ENCODE peak calls at places on chromosomes 16 and 17, in six cellular contexts. K is left ventricle myocardium inferior, H is PC-9, I is mucosa of descending colon, U is right lobe of liver, R is endodermal cell. L is an unnamed sample.
A peak's percentile ranks its signal among the peaks of the same experiment; 100 is the strongest.

GRCh38 chr17:42548070-42548837 is 4.5 kb upstream of the HSD17B1 start:
- DNase-seq in K (peak; percentile 57), H (peak; percentile 84), I (peak; percentile 94), U (peak; percentile 87), R (peak; percentile 100), L (peak; percentile 93)

GRCh38 chr17:62892870-62893338 is 73.1 kb upstream of the TANC2 start:
- DNase-seq in K (peak; percentile 29), H (peak; percentile 70), I (no peak), U (peak; percentile 34), R (peak; percentile 67), L (peak; percentile 72)

GRCh38 chr17:81019563-81020442 is 15.1 kb upstream of the BAIAP2 start:
- DNase-seq in K (no peak), H (no peak), I (peak; percentile 32), U (no peak), R (no peak), L (peak; percentile 57)

GRCh38 chr16:67518676-67519075 is 10.0 kb upstream of the RIPOR1 start:
- DNase-seq in K (no peak), H (no peak), I (no peak), U (no peak), R (no peak), L (no peak)

GRCh38 chr17:42878123-42878880 is 22.3 kb upstream of the G6PC1 start:
- DNase-seq in K (no peak), H (peak; percentile 67), I (no peak), U (peak; percentile 75), R (peak; percentile 97), L (no peak)

GRCh38 chr17:74152591-74153455 is 50.7 kb upstream of the RPL38 start:
- DNase-seq in K (no peak), H (peak; percentile 24), I (no peak), U (no peak), R (peak; percentile 58), L (peak; percentile 37)

GRCh38 chr17:74873874-74874614 is 1.2 kb upstream of the FDXR start:
- DNase-seq in K (no peak), H (no peak), I (no peak), U (no peak), R (no peak), L (no peak)

GRCh38 chr16:53211253-53211652 is 156.5 kb downstream of the CHD9 start:
- DNase-seq in K (no peak), H (no peak), I (no peak), U (no peak), R (no peak), L (no peak)

GRCh38 chr16:67349172-67349571 is 22.6 kb downstream of the LRRC36 start:
- DNase-seq in K (no peak), H (no peak), I (no peak), U (no peak), R (no peak), L (no peak)

GRCh38 chr17:5499790-5500189 is 13.4 kb downstream of the MIS12 start:
- DNase-seq in K (no peak), H (no peak), I (no peak), U (no peak), R (peak; percentile 83), L (no peak)

GRCh38 chr17:81517009-81517338 is 4.4 kb upstream of the ACTG1 start:
- DNase-seq in K (no peak), H (no peak), I (peak; percentile 34), U (peak; percentile 21), R (no peak), L (no peak)

GRCh38 chr16:84585886-84586285 is 32.0 kb downstream of the COTL1 start:
- DNase-seq in K (no peak), H (no peak), I (no peak), U (no peak), R (peak; percentile 89), L (no peak)

DNA sequence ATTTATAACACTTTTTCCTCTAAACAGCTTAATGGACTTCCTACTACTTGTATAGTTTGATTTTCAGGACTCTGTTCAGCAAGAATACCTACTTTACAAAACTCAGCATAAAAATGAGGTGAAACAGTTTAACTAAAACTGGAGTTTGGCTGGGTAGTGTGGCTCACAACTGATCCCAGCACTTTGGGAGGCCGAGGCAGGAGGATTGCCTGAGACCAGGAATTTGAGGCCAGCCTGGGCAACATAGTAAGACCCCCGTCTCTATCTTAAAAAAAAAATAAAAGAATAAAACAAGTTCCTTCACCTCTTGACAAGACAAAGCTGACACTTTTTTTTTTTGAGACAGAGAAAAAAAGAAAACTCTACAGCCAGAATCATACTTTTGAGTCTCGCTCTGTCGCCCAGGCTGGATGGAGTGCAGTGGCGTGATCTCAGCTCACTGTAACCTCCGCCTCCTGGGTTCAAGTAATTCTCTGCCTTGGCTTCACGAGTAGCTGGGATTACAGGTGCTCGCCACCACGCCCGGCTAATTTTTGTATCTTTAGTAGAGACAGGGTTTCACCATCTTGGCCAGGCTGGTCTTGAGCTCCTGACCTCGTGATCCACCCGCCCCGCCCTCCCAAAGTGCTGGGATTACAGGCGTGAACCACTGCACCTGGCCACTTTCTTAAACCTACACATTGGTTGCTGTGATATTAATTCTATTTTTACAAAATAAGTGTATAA is 2.6 kb downstream of the PDF start:
- DNase-seq in K (no peak), H (no peak), I (no peak), U (no peak), R (peak; percentile 21), L (no peak)
- H3K36me3 ChIP-seq in K (peaks cover 63% of the 10 kb centered on the region), H (peaks cover 22% of the 10 kb centered on the region), I (peaks cover 3% of the 10 kb centered on the region), U (no peaks in the 10 kb centered on the region), R (peaks cover 70% of the 10 kb centered on the region), L (peaks cover 68% of the 10 kb centered on the region)

DNA sequence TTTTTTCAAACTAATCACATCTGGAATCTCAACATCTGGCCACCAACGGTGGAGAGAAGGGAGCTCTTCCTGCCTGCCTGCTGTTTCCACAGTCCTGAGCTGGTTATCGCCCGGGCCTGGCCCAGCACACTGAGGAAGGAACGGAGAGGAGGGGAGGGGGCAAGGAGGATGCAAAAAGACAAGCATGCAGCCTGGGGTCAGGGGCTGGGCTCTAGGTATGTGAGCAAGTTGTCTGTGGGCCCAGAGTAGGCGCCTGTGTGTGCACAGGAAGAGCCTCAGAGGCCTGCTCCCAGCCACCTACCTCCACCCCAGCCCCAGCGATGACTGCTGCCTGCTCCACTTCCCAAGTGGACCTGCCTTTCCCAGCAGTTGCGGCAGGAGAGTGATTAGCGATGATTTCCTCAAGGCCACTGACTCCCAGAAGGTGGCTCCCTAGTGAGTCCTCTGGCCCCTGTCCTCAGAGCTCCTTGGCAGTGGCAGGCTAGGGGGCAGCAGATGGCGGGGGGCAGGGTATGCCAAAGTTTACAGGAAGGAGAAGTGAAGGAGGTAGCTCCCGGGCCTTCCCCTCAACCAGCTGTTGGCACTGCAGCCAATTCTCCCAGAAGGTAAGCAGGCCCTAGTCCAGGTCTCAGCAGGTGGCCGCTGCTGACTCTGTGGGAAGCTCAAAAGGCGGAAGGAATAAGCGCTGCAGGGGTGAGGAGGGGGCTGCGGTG is 27.0 kb upstream of the RASD1 start:
- DNase-seq in K (no peak), H (no peak), I (no peak), U (no peak), R (peak; percentile 80), L (no peak)
- TF ChIP-seq CTCF in K (no peak), H (no peak), I (no peak), U (no peak), R (peak; percentile 13), L (no peak)

DNA sequence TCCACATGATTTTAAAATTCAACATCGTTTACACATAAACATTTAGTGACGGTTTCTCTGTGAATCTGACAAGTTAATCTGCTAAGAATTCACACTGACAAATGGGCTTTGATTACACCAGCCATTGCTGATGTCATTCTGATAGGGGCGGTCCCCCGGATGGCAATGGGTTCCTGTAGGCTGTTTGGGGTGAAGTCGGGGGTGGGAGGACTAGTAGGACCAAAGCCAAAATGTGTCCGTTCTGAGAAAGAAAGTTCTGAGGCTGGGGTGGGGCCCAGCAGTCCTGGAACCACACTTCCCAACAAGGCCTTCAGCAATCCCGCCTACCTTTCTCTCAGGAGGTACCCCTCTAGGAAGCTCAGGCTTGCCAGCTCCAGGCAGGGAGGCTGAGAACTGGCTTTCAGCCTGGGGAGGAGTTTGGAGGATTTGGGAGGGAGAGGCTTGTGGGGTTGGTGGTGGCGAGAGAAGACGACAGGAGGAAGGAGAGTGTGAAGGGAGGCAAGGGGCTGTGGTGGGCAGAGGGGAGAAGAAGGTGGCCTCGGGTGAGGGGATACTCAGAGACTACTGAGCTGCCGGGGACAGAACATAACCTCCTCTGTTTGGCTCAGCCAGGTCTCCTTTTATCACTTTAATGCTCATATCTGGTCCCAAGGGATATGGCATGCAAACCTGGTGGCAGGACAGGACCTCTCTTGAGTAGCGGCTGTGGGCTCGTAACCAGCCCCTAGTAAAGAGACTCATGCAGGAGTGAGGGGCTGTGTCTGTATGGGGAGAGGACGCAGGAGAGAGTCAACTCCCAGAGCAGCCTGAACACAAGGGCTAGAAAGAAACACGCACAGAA is 8.6 kb downstream of the HIC1 start:
- DNase-seq in K (no peak), H (no peak), I (no peak), U (no peak), R (no peak), L (no peak)
- H3K9me3 ChIP-seq in K (no peaks in the 10 kb centered on the region), H (no peaks in the 10 kb centered on the region), I (no peaks in the 10 kb centered on the region), U (no peaks in the 10 kb centered on the region), R (no peaks in the 10 kb centered on the region), L (no peaks in the 10 kb centered on the region)

GRCh38 chr16:4386951-4387565 is 15.4 kb downstream of the VASN start:
- DNase-seq in K (no peak), H (no peak), I (no peak), U (peak; percentile 14), R (peak; percentile 33), L (no peak)
- H3K36me3 ChIP-seq in K (peaks cover 17% of the 10 kb centered on the region), H (no peaks in the 10 kb centered on the region), I (no peaks in the 10 kb centered on the region), U (no peaks in the 10 kb centered on the region), R (no peaks in the 10 kb centered on the region), L (peaks cover 40% of the 10 kb centered on the region)

DNA sequence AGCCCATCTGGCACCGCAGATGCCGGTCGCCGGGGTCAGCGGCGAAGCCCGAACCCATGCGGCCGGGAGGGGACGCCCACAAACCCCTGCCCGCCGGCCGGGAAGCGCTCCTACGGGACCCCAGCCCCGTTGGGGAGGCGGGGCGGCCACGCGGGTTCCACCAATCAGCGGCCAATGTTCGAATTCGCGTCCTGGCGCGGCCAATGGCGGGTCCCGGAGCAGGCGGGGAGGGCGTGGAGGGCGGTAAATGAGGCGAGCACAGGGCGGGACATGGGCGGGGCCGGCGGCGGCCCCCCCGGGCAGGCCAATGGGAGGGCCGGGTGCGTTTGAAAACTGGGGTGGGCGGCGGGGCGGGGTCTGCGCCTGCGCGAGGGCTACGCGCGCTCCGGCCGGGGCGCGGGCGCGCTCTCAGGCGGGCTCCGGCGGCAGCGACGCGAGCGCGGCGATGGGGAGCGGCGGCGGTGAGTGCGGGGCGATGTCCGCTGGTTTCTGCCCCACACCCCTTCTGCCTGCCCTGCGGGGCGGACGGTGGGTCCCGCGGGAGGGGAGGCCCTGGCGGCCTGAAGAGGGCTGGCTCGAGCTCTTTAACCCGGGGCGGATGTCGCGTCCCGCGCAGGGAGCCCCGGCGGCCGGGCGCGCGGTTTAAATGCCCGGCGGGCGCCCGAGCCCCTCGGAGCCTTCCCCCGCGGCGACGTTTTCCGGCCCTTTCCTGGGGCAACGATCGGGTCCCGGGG is at the start of gene CCNF:
- DNase-seq in K (peak; percentile 98), H (peak; percentile 98), I (peak; percentile 99), U (peak; percentile 98), R (peak; percentile 100), L (peak; percentile 99)
- TF ChIP-seq CTCF in K (peak; percentile 37), H (no peak), I (no peak), U (peak; percentile 31), R (peak; percentile 10), L (no peak)

GRCh38 chr16:81429045-81429521 is 15.5 kb upstream of the CMIP start:
- DNase-seq in K (peak; percentile 31), H (peak; percentile 52), I (peak; percentile 49), U (peak; percentile 71), R (peak; percentile 90), L (no peak)
- H3K9me3 ChIP-seq in K (no peaks in the 10 kb centered on the region), H (no peaks in the 10 kb centered on the region), I (no peaks in the 10 kb centered on the region), U (no peaks in the 10 kb centered on the region), R (no peaks in the 10 kb centered on the region), L (no peaks in the 10 kb centered on the region)

GRCh38 chr16:19708498-19709205 is 9.4 kb downstream of the KNOP1 start:
- DNase-seq in K (no peak), H (no peak), I (no peak), U (no peak), R (no peak), L (no peak)
- H3K36me3 ChIP-seq in K (peaks cover 70% of the 10 kb centered on the region), H (peaks cover 34% of the 10 kb centered on the region), I (peaks cover 3% of the 10 kb centered on the region), U (peaks cover 2% of the 10 kb centered on the region), R (peaks cover 87% of the 10 kb centered on the region), L (peaks cover 29% of the 10 kb centered on the region)

L was measured in upper lobe of right lung.